ENCODE peak calls at places on chromosomes 13 and 19, in nine cellular contexts. H is left ventricle myocardium inferior; F is GM12878; E is Caco-2; C is right lobe of liver; Y is mammary epithelial cell; U is small intestine; K is endodermal cell; L is CD8-positive, alpha-beta T cell. V is an unnamed sample.

GRCh38 chr13:110879482-110879881 is 35.4 kb downstream of the ANKRD10 start:
- DNase-seq in H (no peak), F (no peak), E (no peak), C (no peak), Y (no peak), U (no peak), K (no peak), L (no peak), V (no peak)

GRCh38 chr13:97901716-97902115 is 51.8 kb upstream of the IPO5 start:
- DNase-seq in H (no peak), F (no peak), E (no peak), C (no peak), Y (no peak), U (no peak), K (no peak), L (no peak), V (no peak)

GRCh38 chr13:41514853-41515395 is 57.6 kb downstream of the RGCC start:
- DNase-seq in H (no peak), F (no peak), E (no peak), C (no peak), Y (no peak), U (no peak), K (no peak), L (no peak), V (no peak)

GRCh38 chr13:99385161-99385560 is 78.0 kb upstream of the GPR183 start:
- DNase-seq in H (no peak), F (no peak), E (no peak), C (no peak), Y (no peak), U (no peak), K (peak; percentile 38), L (no peak), V (no peak)

GRCh38 chr13:58882556-58882955 is 1251.0 kb downstream of the PCDH17 start:
- DNase-seq in H (no peak), F (no peak), E (no peak), C (no peak), Y (no peak), U (no peak), K (no peak), L (no peak), V (no peak)

GRCh38 chr13:43023244-43023931 is at the start of gene DNAJC15:
- DNase-seq in H (peak; percentile 91), F (peak; percentile 57), E (peak; percentile 83), C (peak; percentile 86), Y (no peak), U (peak; percentile 97), K (peak; percentile 86), L (peak; percentile 79), V (no peak)

GRCh38 chr13:19519049-19519448 is 42.3 kb downstream of the TPTE2 start:
- DNase-seq in H (no peak), F (no peak), E (no peak), C (no peak), Y (no peak), U (no peak), K (no peak), L (no peak), V (no peak)

GRCh38 chr19:574658-575526 is 2.5 kb downstream of the BSG start:
- DNase-seq in H (peak; percentile 75), F (peak; percentile 28), E (no peak), C (peak; percentile 67), Y (no peak), U (peak; percentile 42), K (peak; percentile 59), L (no peak), V (peak; percentile 52)

GRCh38 chr13:109569938-109570711 is 216.3 kb downstream of the IRS2 start:
- DNase-seq in H (no peak), F (peak; percentile 8), E (no peak), C (no peak), Y (no peak), U (peak; percentile 85), K (no peak), L (peak; percentile 52), V (no peak)

GRCh38 chr19:43773725-43774102 is 7.1 kb downstream of the KCNN4 start:
- DNase-seq in H (no peak), F (no peak), E (no peak), C (no peak), Y (no peak), U (no peak), K (no peak), L (no peak), V (no peak)

GRCh38 chr13:44762946-44763345 is 186.8 kb upstream of the TSC22D1 start:
- DNase-seq in H (no peak), F (no peak), E (no peak), C (no peak), Y (no peak), U (no peak), K (no peak), L (no peak), V (no peak)

DNA sequence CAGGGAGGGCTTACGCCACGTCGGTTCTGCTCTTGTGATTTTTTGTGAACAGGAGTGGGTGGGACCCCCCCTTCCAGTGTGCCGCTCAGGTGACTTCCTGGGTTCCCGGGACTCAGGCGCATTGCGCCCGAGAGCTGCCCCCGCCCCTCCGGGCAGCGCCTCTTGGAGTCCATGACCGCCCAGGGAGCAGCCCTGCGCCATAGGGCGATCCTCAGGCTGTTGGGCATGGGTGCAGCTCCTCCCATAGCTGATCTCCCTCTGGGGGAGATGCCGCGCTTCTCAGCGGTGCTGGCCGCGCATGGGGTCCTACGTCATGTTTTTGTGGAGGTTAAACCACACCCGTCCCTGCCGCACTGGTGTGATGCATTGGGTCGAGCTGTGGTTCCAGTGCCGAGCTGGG is 7.9 kb upstream of the TMPRSS9 start:
- DNase-seq in H (no peak), F (no peak), E (no peak), C (no peak), Y (no peak), U (no peak), K (no peak), L (no peak), V (no peak)
- H3K4me1 ChIP-seq in H (no peaks in the 10 kb centered on the region), F (no peaks in the 10 kb centered on the region), E (no peaks in the 10 kb centered on the region), C (no peaks in the 10 kb centered on the region), Y (no peaks in the 10 kb centered on the region), U (no peaks in the 10 kb centered on the region), K (no peaks in the 10 kb centered on the region), L (no peaks in the 10 kb centered on the region), V (no peaks in the 10 kb centered on the region)

GRCh38 chr13:112711528-112712265 is 21.9 kb downstream of the ATP11A start:
- DNase-seq in H (peak; percentile 77), F (no peak), E (peak; percentile 88), C (peak; percentile 84), Y (peak; percentile 89), U (peak; percentile 98), K (peak; percentile 95), L (no peak), V (peak; percentile 93)
- H3K4me3 ChIP-seq in H (peak overlapping the region; percentile 55), F (no peak overlapping the region), E (peak overlapping the region; percentile 23), C (no peak overlapping the region), Y (peak overlapping the region; percentile 42), U (no peak overlapping the region), K (peak overlapping the region; percentile 64), L (no peak overlapping the region), V (peak overlapping the region; percentile 81)

GRCh38 chr19:17165715-17166114 is 49.4 kb upstream of the USE1 start:
- DNase-seq in H (no peak), F (no peak), E (no peak), C (no peak), Y (no peak), U (no peak), K (no peak), L (no peak), V (no peak)
- H3K36me3 ChIP-seq in H (peaks cover 91% of the 10 kb centered on the region), F (peaks cover 17% of the 10 kb centered on the region), E (no peaks in the 10 kb centered on the region), C (peaks cover 8% of the 10 kb centered on the region), Y (peaks cover 29% of the 10 kb centered on the region), U (peaks cover 21% of the 10 kb centered on the region), K (peaks cover 72% of the 10 kb centered on the region), L (peaks cover 53% of the 10 kb centered on the region), V (peaks cover 89% of the 10 kb centered on the region)

GRCh38 chr13:40191186-40191980 is 475.1 kb downstream of the FOXO1 start:
- DNase-seq in H (no peak), F (no peak), E (no peak), C (no peak), Y (no peak), U (no peak), K (no peak), L (no peak), V (no peak)

GRCh38 chr13:40187836-40188591 is 478.4 kb downstream of the FOXO1 start:
- DNase-seq in H (no peak), F (no peak), E (no peak), C (no peak), Y (no peak), U (peak; percentile 29), K (peak; percentile 69), L (peak; percentile 74), V (no peak)

GRCh38 chr13:40190656-40191100 is 475.8 kb downstream of the FOXO1 start:
- DNase-seq in H (no peak), F (no peak), E (peak; percentile 30), C (no peak), Y (peak; percentile 93), U (peak; percentile 78), K (no peak), L (peak; percentile 79), V (peak; percentile 8)

GRCh38 chr13:40189426-40189825 is 477.0 kb downstream of the FOXO1 start:
- DNase-seq in H (no peak), F (no peak), E (no peak), C (no peak), Y (no peak), U (peak; percentile 27), K (no peak), L (peak; percentile 42), V (no peak)

DNA sequence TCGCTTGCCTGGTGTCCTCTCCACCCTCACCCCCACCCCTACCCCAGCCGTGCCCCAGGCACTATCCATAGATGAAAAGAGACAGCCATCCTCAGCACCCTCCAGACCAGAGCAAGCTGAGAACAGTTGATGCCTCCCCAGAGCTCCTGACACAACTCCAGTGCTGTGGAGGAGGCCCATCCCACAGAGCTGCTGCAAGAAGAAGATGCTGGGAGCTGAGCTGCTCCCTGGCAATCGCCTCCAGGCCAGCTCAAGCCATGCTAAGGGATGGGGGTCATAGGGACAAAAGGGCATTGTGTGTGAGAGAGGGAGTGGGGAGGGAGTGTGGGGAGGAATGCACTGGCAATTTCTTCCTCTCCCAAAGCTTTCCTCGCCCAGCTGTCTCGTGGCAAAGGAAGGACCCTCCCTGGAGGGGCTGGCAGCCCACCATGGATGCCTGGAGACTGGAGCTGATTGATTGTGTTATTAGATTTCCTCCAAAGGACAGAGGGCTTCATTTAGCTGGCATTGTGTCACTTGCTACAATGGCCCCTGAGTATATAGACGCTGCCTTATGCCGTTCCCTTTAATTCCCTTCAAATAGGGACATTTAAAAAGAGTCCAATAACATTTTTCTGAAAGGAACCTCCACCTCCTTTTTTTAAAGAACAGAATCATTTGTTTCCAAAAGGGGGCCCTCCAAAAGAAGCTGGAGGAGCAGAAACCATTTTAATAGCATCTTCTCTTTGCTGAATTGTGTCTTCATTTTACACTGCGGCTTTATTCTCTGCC is 476.4 kb downstream of the FOXO1 start:
- DNase-seq in H (no peak), F (no peak), E (no peak), C (no peak), Y (peak; percentile 11), U (no peak), K (peak; percentile 55), L (no peak), V (no peak)
- H3K4me1 ChIP-seq in H (peaks cover 49% of the 10 kb centered on the region), F (no peaks in the 10 kb centered on the region), E (peaks cover 18% of the 10 kb centered on the region), C (no peaks in the 10 kb centered on the region), Y (peaks cover 38% of the 10 kb centered on the region), U (no peaks in the 10 kb centered on the region), K (peaks cover 14% of the 10 kb centered on the region), L (peaks cover 71% of the 10 kb centered on the region), V (peaks cover 58% of the 10 kb centered on the region)